ENCODE peak calls at places on chromosomes 4 and X, in nine cellular contexts. L is WTC11, O is left lung, S is GM10248, W is nephron progenitor cell, K is neural progenitor cell, T is progenitor cell of endocrine pancreas, Q is MM.1S, C is choroid plexus epithelial cell. Z is an unnamed sample.

GRCh38 chr4:57734104-57734503 is 623.9 kb upstream of the IGFBP7 start:
- DNase-seq in L (no peak), O (no peak), S (no peak), W (no peak), K (no peak), T (no peak), Q (no peak), C (no peak), Z (no peak)

GRCh38 chr4:5517372-5517771 is 191.0 kb downstream of the EVC2 start:
- DNase-seq in L (no peak), O (no peak), S (no peak), W (no peak), K (no peak), T (no peak), Q (no peak), C (peak), Z (no peak)

GRCh38 chrX:10166731-10167149 is 10.0 kb downstream of the CLCN4 start:
- DNase-seq in L (no peak), O (peak), S (peak), W (no peak), K (no peak), T (no peak), Q (no peak), C (no peak), Z (no peak)

GRCh38 chr4:164068392-164068791 is 573.9 kb downstream of the TMA16 start:
- DNase-seq in L (no peak), O (no peak), S (no peak), W (no peak), K (no peak), T (peak), Q (no peak), C (no peak), Z (no peak)

GRCh38 chr4:183014361-183015084 is 84.5 kb upstream of the WWC2 start:
- DNase-seq in L (no peak), O (no peak), S (no peak), W (no peak), K (no peak), T (no peak), Q (no peak), C (peak), Z (no peak)

GRCh38 chrX:104141087-104141760 is 15.6 kb downstream of the SLC25A53 start:
- DNase-seq in L (no peak), O (no peak), S (no peak), W (no peak), K (no peak), T (no peak), Q (no peak), C (no peak), Z (no peak)

GRCh38 chr4:77035153-77035552 is 40.6 kb downstream of the CCNI start:
- DNase-seq in L (no peak), O (no peak), S (no peak), W (no peak), K (no peak), T (no peak), Q (no peak), C (no peak), Z (no peak)

GRCh38 chrX:72349190-72349589 is 43.5 kb upstream of the CITED1 start:
- DNase-seq in L (no peak), O (no peak), S (peak), W (no peak), K (no peak), T (no peak), Q (no peak), C (no peak), Z (peak)

GRCh38 chr4:1630266-1630665 is 53.8 kb downstream of the FAM53A start:
- DNase-seq in L (no peak), O (no peak), S (no peak), W (no peak), K (no peak), T (no peak), Q (no peak), C (no peak), Z (no peak)

GRCh38 chr4:1627417-1628313 is 56.4 kb downstream of the FAM53A start:
- DNase-seq in L (no peak), O (no peak), S (no peak), W (no peak), K (no peak), T (no peak), Q (no peak), C (no peak), Z (no peak)

GRCh38 chr4:1631136-1631535 is 53.0 kb downstream of the FAM53A start:
- DNase-seq in L (no peak), O (no peak), S (no peak), W (no peak), K (no peak), T (no peak), Q (no peak), C (no peak), Z (no peak)

GRCh38 chr4:1629704-1630093 is 54.4 kb downstream of the FAM53A start:
- DNase-seq in L (no peak), O (no peak), S (no peak), W (no peak), K (no peak), T (no peak), Q (no peak), C (no peak), Z (no peak)

DNA sequence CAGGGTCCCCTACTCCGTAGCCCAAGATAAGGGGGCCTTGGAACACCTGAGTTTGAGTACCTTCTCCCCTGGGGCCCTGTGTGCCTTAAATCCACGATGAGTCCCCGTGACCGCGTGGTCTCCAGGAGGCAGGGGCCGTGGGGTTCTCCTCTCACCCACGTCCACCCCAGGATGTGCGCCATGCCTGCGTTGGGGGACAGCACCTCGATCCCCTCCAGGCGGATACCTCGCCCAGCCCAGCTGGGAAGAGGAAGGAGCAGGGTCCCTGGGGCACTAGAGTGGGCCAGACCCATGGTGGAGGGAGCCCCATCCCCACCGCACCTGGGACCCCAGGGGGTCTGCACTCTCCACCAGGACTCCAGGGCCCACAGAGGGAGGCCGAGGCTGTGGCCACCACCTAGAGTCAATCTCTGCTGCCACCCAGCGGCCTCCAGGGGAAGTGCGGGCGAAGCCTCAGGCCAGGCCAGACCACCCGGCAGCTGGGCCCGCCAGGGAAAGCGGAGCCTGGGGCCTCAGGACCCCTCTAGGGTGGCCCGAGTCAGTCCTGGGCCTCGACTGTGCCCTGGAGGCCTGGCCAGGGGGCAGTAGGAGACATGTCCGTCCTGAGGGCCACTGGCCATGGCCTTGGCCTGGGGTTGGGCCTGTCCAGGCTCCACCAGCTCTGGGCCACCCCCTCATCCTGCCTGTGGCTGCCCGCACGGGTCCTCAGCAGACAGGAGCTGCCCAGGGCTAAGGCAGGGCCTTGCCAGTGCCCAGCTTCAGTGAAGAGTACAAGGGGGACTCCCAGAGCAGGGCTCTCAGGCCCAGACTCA is 55.0 kb downstream of the FAM53A start:
- DNase-seq in L (peak), O (peak), S (peak), W (peak), K (peak), T (peak), Q (peak), C (peak), Z (peak)
- TF ChIP-seq CTCF in L (peak), O (peak), S (peak), W (peak), K (peak), T (peak), Q (peak), C (peak), Z (peak)

GRCh38 chrX:30626402-30626801 is 26.8 kb upstream of the GK start:
- DNase-seq in L (no peak), O (no peak), S (no peak), W (no peak), K (no peak), T (no peak), Q (no peak), C (no peak), Z (no peak)
- TF ChIP-seq CTCF in L (no peak), O (no peak), S (no peak), W (no peak), K (no peak), T (no peak), Q (no peak), C (no peak), Z (no peak)

DNA sequence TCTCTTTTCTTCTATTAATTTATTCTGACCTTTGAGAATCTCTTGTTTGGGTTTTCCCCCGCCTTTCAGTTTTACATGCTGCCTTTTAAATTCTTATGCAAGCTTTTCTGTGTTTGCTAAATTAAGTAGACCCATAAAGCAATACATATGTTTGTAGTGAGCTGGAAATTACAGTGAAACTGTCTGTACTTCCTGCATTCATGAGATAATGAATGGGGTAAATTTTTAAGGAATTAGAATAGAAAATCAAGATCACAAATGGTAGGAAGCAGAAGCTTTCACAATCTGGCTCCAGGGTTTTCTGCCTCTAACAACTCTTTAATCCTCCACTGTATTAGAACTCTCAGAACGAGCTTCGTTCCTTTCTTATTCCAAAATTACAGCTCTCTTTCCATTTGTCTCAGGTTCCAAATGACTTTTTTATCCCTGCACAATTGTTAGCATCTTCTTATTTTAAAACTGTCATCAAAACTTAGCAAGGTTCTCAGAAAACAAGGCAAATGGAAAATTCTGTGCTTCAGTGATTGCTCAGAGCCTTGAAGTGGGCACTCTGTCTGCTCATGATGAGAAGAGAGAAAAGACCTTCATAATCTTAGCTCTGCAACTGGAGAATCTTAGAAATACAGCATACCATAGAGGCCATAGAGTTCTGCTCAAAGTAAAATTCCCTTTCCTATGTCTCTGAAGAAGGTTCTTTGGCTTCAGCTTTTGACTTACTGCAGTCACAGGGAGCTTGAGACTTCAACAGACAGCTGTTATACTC is 108.2 kb downstream of the EGF start:
- DNase-seq in L (no peak), O (no peak), S (no peak), W (no peak), K (no peak), T (no peak), Q (no peak), C (no peak), Z (no peak)
- TF ChIP-seq CTCF in L (no peak), O (no peak), S (no peak), W (no peak), K (no peak), T (no peak), Q (no peak), C (no peak), Z (no peak)

GRCh38 chr4:139184129-139184528 is 7.1 kb upstream of the ELF2 start:
- DNase-seq in L (no peak), O (no peak), S (peak), W (no peak), K (no peak), T (no peak), Q (peak), C (peak), Z (peak)
- TF ChIP-seq CTCF in L (no peak), O (no peak), S (peak), W (no peak), K (no peak), T (no peak), Q (peak), C (peak), Z (no peak)

GRCh38 chr4:25029479-25030282 is 1.1 kb downstream of the LGI2 start:
- DNase-seq in L (no peak), O (no peak), S (no peak), W (no peak), K (no peak), T (no peak), Q (peak), C (no peak), Z (no peak)

GRCh38 chr4:25031077-25031606 is 396 bp upstream of the LGI2 start:
- DNase-seq in L (peak), O (no peak), S (peak), W (peak), K (peak), T (no peak), Q (no peak), C (peak), Z (peak)

GRCh38 chr4:25030283-25031076 is at the start of gene LGI2:
- DNase-seq in L (peak), O (peak), S (peak), W (peak), K (peak), T (peak), Q (peak), C (peak), Z (peak)

GRCh38 chr4:25032126-25032525 is 1.4 kb upstream of the LGI2 start:
- DNase-seq in L (no peak), O (no peak), S (no peak), W (no peak), K (no peak), T (no peak), Q (no peak), C (peak), Z (no peak)
- TF ChIP-seq CTCF in L (no peak), O (no peak), S (no peak), W (no peak), K (no peak), T (no peak), Q (no peak), C (no peak), Z (no peak)

DNA sequence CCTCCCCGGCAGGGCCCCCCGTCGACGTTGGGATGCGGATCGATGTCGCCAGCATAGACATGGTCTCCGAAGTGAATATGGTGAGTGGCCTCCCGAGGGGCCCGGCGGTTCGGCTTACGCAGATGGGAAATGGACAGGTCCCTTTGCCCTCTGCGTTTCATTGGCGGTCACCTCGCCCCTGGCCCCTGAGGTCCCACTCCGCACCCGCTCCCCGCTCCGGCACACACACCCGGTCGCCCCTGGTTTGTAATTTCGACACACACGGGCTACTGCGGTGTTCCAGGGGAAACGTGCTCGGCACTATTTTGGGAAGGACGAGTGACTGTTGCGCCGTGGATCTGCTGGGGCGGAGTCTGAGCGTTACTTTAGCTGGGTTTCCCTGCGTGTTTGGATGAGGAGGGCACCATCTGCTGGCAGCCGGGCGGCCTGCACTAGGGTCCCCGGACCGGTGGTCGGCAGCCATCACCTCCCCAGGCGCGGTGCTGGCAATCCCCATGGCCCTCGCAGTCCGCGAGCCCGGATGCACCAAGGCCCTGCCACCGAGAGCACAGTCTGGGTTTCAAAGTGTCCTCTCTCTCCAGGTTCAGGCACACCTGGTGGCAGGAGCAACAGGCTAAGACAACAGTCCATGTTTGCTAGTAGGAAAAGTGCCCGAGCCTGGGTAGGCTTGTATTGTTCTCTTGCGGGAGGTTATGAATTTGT is 1.2 kb downstream of the GABRB1 start:
- DNase-seq in L (peak), O (peak), S (peak), W (peak), K (peak), T (peak), Q (peak), C (peak), Z (peak)
- TF ChIP-seq CTCF in L (peak), O (peak), S (peak), W (peak), K (peak), T (peak), Q (peak), C (peak), Z (peak)

GRCh38 chr4:15144249-15144966 is 142.1 kb downstream of the CPEB2 start:
- DNase-seq in L (no peak), O (no peak), S (no peak), W (no peak), K (peak), T (no peak), Q (no peak), C (peak), Z (no peak)
- TF ChIP-seq CTCF in L (no peak), O (no peak), S (no peak), W (no peak), K (peak), T (no peak), Q (no peak), C (peak), Z (peak)

DNA sequence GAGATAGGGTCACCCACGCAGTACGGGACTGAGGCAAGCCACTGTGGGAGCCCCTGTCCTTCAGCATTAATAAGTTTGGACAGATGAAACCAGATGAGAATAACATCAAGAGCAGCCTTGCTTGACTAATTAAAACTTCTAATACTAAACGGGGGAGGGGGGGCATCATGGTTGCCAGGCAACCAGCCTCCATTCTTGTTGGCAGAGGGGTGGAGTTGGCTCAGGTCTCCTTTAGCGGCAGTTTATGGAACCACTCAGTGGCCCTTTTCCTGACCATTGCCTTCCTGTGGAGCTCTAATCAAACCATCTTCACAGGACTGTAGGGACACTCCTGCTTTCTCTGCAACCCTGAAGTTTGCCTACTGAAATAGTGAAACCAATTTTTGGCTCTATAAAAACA is 24.3 kb upstream of the TMEM150C start:
- DNase-seq in L (no peak), O (no peak), S (no peak), W (no peak), K (peak), T (no peak), Q (no peak), C (no peak), Z (no peak)
- TF ChIP-seq CTCF in L (no peak), O (no peak), S (no peak), W (no peak), K (no peak), T (no peak), Q (no peak), C (no peak), Z (no peak)

DNA sequence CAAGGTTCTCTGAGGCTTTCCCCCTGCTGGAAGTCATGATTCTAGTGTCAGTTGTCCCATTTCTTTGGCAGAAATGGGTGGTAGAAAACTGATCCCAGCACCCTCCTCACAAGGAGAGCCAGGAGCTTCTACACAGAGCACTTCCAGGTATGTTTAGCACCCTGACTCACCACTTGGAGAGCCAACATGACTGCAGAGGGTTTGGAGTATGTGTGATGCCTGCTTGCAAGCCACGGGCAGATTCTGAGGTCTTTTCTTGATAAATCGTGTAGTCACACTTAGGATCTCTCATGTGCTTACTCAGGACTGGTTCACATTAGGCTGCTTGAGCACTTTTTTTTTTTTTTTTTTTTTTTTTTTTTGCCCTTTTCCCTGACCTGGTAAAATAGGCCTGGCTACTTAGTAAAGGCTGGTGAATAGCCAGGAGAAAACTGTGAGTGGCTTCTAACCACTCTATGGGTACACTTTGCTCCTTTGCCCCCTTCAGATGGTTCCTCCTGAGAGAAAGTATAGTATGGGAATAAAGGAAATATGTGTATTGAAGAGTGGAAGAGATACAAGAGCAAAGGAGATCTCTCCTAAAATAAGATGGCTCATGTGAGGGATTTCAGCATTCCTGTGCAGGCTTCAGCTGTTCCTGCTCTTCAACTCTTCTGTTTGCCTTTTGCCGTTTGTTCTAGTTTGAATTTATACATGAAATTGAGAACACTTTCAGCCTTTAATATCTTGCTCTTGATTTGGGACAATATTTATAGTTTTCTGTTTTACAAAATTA is 103.6 kb downstream of the EMCN start:
- DNase-seq in L (no peak), O (no peak), S (no peak), W (no peak), K (no peak), T (no peak), Q (no peak), C (no peak), Z (no peak)
- TF ChIP-seq CTCF in L (no peak), O (no peak), S (no peak), W (no peak), K (no peak), T (no peak), Q (no peak), C (no peak), Z (no peak)

GRCh38 chr4:104979083-104979760 is 167.5 kb upstream of the TET2 start:
- DNase-seq in L (no peak), O (no peak), S (no peak), W (no peak), K (no peak), T (no peak), Q (no peak), C (no peak), Z (no peak)

GRCh38 chr4:104975617-104976016 is 171.1 kb upstream of the TET2 start:
- DNase-seq in L (no peak), O (no peak), S (no peak), W (no peak), K (no peak), T (no peak), Q (no peak), C (no peak), Z (no peak)

GRCh38 chr4:104971458-104971857 is 175.2 kb upstream of the TET2 start:
- DNase-seq in L (no peak), O (no peak), S (no peak), W (no peak), K (no peak), T (no peak), Q (no peak), C (no peak), Z (no peak)

GRCh38 chr4:104973708-104974107 is 173.0 kb upstream of the TET2 start:
- DNase-seq in L (no peak), O (no peak), S (no peak), W (no peak), K (no peak), T (no peak), Q (peak), C (no peak), Z (no peak)

GRCh38 chr4:104976258-104976657 is 170.4 kb upstream of the TET2 start:
- DNase-seq in L (no peak), O (no peak), S (no peak), W (no peak), K (no peak), T (no peak), Q (peak), C (no peak), Z (no peak)
- TF ChIP-seq CTCF in L (no peak), O (no peak), S (no peak), W (no peak), K (no peak), T (no peak), Q (no peak), C (no peak), Z (no peak)

Z was measured in GM13976.